ENCODE peak calls at places on chromosomes 5 and 9, in four cellular contexts. D is T-helper 1 cell, H is nephron progenitor cell, E is Kasumi-1. B is an unnamed sample.
A peak's percentile ranks its signal among the peaks of the same experiment; 100 is the strongest.

GRCh38 chr9:121326130-121326838 is 43.8 kb downstream of the STOM start:
- DNase-seq in D (no peak), H (no peak), E (no peak), B (no peak)

GRCh38 chr5:87572092-87572491 is 159.4 kb upstream of the CCNH start:
- DNase-seq in D (no peak), H (no peak), E (no peak), B (no peak)

GRCh38 chr5:13698882-13699281 is 245.6 kb downstream of the DNAH5 start:
- DNase-seq in D (no peak), H (no peak), E (no peak), B (no peak)

GRCh38 chr5:104951829-104952228 is 1389.2 kb upstream of the NUDT12 start:
- DNase-seq in D (no peak), H (no peak), E (no peak), B (no peak)

GRCh38 chr5:54835642-54836041 is 149.8 kb downstream of the ESM1 start:
- DNase-seq in D (no peak), H (no peak), E (no peak), B (no peak)

GRCh38 chr9:88388203-88388885 is at the start of gene SPIN1:
- DNase-seq in D (peak; percentile 86), H (peak; percentile 89), E (peak; percentile 63), B (peak; percentile 88)

GRCh38 chr5:35230043-35230611 is at the start of gene PRLR:
- DNase-seq in D (no peak), H (peak; percentile 38), E (no peak), B (peak; percentile 42)

GRCh38 chr5:36444582-36444999 is 142.9 kb upstream of the RANBP3L start:
- DNase-seq in D (no peak), H (no peak), E (no peak), B (no peak)

GRCh38 chr5:98458004-98458403 is 315.5 kb upstream of the RGMB start:
- DNase-seq in D (no peak), H (no peak), E (no peak), B (no peak)

GRCh38 chr9:86122309-86122708 is 23.0 kb upstream of the GOLM1 start:
- DNase-seq in D (no peak), H (no peak), E (no peak), B (peak; percentile 36)

GRCh38 chr9:14304242-14304641 is 9.7 kb downstream of the NFIB start:
- DNase-seq in D (no peak), H (no peak), E (no peak), B (no peak)

GRCh38 chr9:95229230-95229933 is 88.1 kb downstream of the FANCC start:
- DNase-seq in D (no peak), H (no peak), E (no peak), B (no peak)

GRCh38 chr5:151285683-151286082 is 17.9 kb downstream of the SLC36A3 start:
- DNase-seq in D (no peak), H (no peak), E (no peak), B (no peak)

GRCh38 chr9:78294290-78295176 is 2.4 kb upstream of the PSAT1 start:
- DNase-seq in D (no peak), H (no peak), E (no peak), B (no peak)

GRCh38 chr5:83927140-83927733 is 206.6 kb upstream of the HAPLN1 start:
- DNase-seq in D (no peak), H (peak; percentile 83), E (peak; percentile 64), B (peak; percentile 84)

GRCh38 chr9:131008909-131009618 is at the start of gene LAMC3:
- DNase-seq in D (no peak), H (peak; percentile 69), E (peak; percentile 28), B (peak; percentile 69)

GRCh38 chr5:10704949-10705621 is 55.9 kb downstream of the DAP start:
- DNase-seq in D (no peak), H (no peak), E (peak; percentile 88), B (no peak)

GRCh38 chr5:132268698-132269551 is 11.4 kb downstream of the PDLIM4 start:
- DNase-seq in D (no peak), H (peak; percentile 66), E (no peak), B (peak; percentile 25)

GRCh38 chr9:128792978-128793686 is 6.1 kb downstream of the TBC1D13 start:
- DNase-seq in D (no peak), H (no peak), E (no peak), B (no peak)

GRCh38 chr9:75148551-75148950 is 60.2 kb downstream of the OSTF1 start:
- DNase-seq in D (no peak), H (no peak), E (peak; percentile 60), B (no peak)

GRCh38 chr9:9318959-9319505 is 1293.8 kb downstream of the PTPRD start:
- DNase-seq in D (no peak), H (no peak), E (no peak), B (no peak)

GRCh38 chr5:54905942-54906537 is 79.4 kb downstream of the ESM1 start:
- DNase-seq in D (peak; percentile 31), H (peak; percentile 73), E (peak; percentile 54), B (peak; percentile 46)

GRCh38 chr9:105296889-105297288 is 52.4 kb downstream of the SLC44A1 start:
- DNase-seq in D (no peak), H (no peak), E (no peak), B (no peak)

GRCh38 chr9:103364753-103365152 is 369.6 kb downstream of the CYLC2 start:
- DNase-seq in D (no peak), H (no peak), E (no peak), B (no peak)

GRCh38 chr5:180470966-180471582 is 23.1 kb upstream of the CNOT6 start:
- DNase-seq in D (peak; percentile 33), H (peak; percentile 78), E (peak; percentile 17), B (peak; percentile 74)

GRCh38 chr9:14314424-14314928 is 535 bp upstream of the NFIB start:
- DNase-seq in D (no peak), H (peak; percentile 50), E (no peak), B (peak; percentile 64)